ENCODE peak calls at places on chromosomes 7 and 10, in six cellular contexts. S, Z, M, Q, X and F are unnamed samples.

GRCh38 chr7:141012696-141013344 is 1.9 kb downstream of the MRPS33 start:
- DNase-seq in S (peak; percentile 63), Z (no peak), M (no peak), Q (no peak), X (no peak), F (no peak)

GRCh38 chr10:72045586-72045985 is 42.8 kb downstream of the SPOCK2 start:
- DNase-seq in S (no peak), Z (no peak), M (no peak), Q (no peak), X (no peak), F (no peak)

GRCh38 chr10:35336921-35337741 is 822 bp downstream of the CCNY start:
- DNase-seq in S (no peak), Z (peak; percentile 45), M (peak; percentile 13), Q (no peak), X (peak; percentile 56), F (peak; percentile 22)

GRCh38 chr10:89837173-89838001 is 136.0 kb downstream of the KIF20B start:
- DNase-seq in S (peak; percentile 8), Z (no peak), M (peak; percentile 34), Q (peak; percentile 16), X (peak; percentile 26), F (no peak)

GRCh38 chr10:71045936-71046335 is 157.6 kb upstream of the PCBD1 start:
- DNase-seq in S (no peak), Z (no peak), M (no peak), Q (no peak), X (no peak), F (no peak)

GRCh38 chr7:91046322-91047088 is 217.7 kb upstream of the FZD1 start:
- DNase-seq in S (peak; percentile 28), Z (no peak), M (no peak), Q (no peak), X (no peak), F (no peak)

GRCh38 chr7:105454058-105454739 is 65.5 kb upstream of the SRPK2 start:
- DNase-seq in S (peak; percentile 86), Z (no peak), M (no peak), Q (no peak), X (no peak), F (no peak)

GRCh38 chr7:151665363-151665762 is 145.7 kb upstream of the RHEB start:
- DNase-seq in S (peak; percentile 96), Z (no peak), M (no peak), Q (no peak), X (peak; percentile 75), F (no peak)

GRCh38 chr7:152762056-152762455 is 2.5 kb downstream of the ACTR3B start:
- DNase-seq in S (peak; percentile 48), Z (no peak), M (no peak), Q (no peak), X (no peak), F (no peak)

GRCh38 chr7:143117395-143117794 is 14.5 kb upstream of the PIP start:
- DNase-seq in S (no peak), Z (no peak), M (no peak), Q (no peak), X (no peak), F (no peak)

GRCh38 chr7:128783143-128783799 is 7.7 kb upstream of the OPN1SW start:
- DNase-seq in S (peak; percentile 89), Z (peak; percentile 77), M (peak; percentile 77), Q (no peak), X (peak; percentile 84), F (no peak)

GRCh38 chr10:26407406-26407969 is 30.7 kb upstream of the APBB1IP start:
- DNase-seq in S (no peak), Z (peak; percentile 94), M (peak; percentile 53), Q (no peak), X (no peak), F (no peak)

GRCh38 chr7:117019786-117020604 is 66.7 kb downstream of the ST7 start:
- DNase-seq in S (peak; percentile 97), Z (peak; percentile 70), M (peak; percentile 60), Q (no peak), X (peak; percentile 70), F (peak; percentile 85)

GRCh38 chr10:4243169-4243568 is 458.2 kb upstream of the KLF6 start:
- DNase-seq in S (no peak), Z (no peak), M (no peak), Q (no peak), X (no peak), F (no peak)

GRCh38 chr10:33005322-33006282 is 47.6 kb upstream of the ITGB1 start:
- DNase-seq in S (peak; percentile 98), Z (peak; percentile 97), M (peak; percentile 75), Q (no peak), X (peak; percentile 64), F (peak; percentile 52)

GRCh38 chr10:132363921-132364593 is 32.1 kb downstream of the LRRC27 start:
- DNase-seq in S (no peak), Z (peak; percentile 46), M (no peak), Q (no peak), X (no peak), F (no peak)

GRCh38 chr10:117248700-117249465 is 8.0 kb downstream of the SLC18A2 start:
- DNase-seq in S (no peak), Z (no peak), M (no peak), Q (no peak), X (no peak), F (no peak)